ENCODE peak calls at places on chromosomes 16 and 17, in five cellular contexts. H is fibroblast of lung, E is esophagus squamous epithelium, F is A549, S is iPS DF 6.9. V is an unnamed sample.

GRCh38 chr16:78503501-78504110 is 404.2 kb downstream of the WWOX start:
- DNase-seq in H (peak), E (no peak), F (peak), S (peak), V (peak)

GRCh38 chr16:89815639-89816348 is 653 bp downstream of the FANCA start:
- DNase-seq in H (no peak), E (no peak), F (no peak), S (no peak), V (no peak)

GRCh38 chr17:74042744-74043486 is 160.6 kb upstream of the RPL38 start:
- DNase-seq in H (peak), E (no peak), F (peak), S (no peak), V (no peak)

GRCh38 chr17:31780436-31780835 is 78.6 kb downstream of the COPRS start:
- DNase-seq in H (no peak), E (no peak), F (no peak), S (no peak), V (no peak)

GRCh38 chr17:73942668-73943415 is 260.6 kb upstream of the RPL38 start:
- DNase-seq in H (no peak), E (no peak), F (no peak), S (no peak), V (no peak)

GRCh38 chr17:50182783-50183438 is 17.1 kb downstream of the SGCA start:
- DNase-seq in H (peak), E (no peak), F (no peak), S (no peak), V (no peak)

GRCh38 chr16:21663889-21664647 is at the start of gene OTOA:
- DNase-seq in H (no peak), E (no peak), F (no peak), S (no peak), V (no peak)

GRCh38 chr16:12729448-12729847 is 74.2 kb downstream of the CPPED1 start:
- DNase-seq in H (peak), E (no peak), F (no peak), S (no peak), V (no peak)

GRCh38 chr17:13036776-13037175 is 18.9 kb upstream of the ELAC2 start:
- DNase-seq in H (no peak), E (no peak), F (no peak), S (no peak), V (no peak)

GRCh38 chr17:34366051-34366450 is 3.0 kb upstream of the CCL1 start:
- DNase-seq in H (no peak), E (no peak), F (no peak), S (no peak), V (no peak)

GRCh38 chr16:82523786-82524185 is 103.0 kb upstream of the CDH13 start:
- DNase-seq in H (peak), E (no peak), F (no peak), S (no peak), V (no peak)

GRCh38 chr17:62708587-62708986 is 81.1 kb downstream of the MRC2 start:
- DNase-seq in H (peak), E (no peak), F (no peak), S (no peak), V (no peak)

GRCh38 chr17:72461757-72462156 is 340.9 kb downstream of the SOX9 start:
- DNase-seq in H (no peak), E (no peak), F (no peak), S (no peak), V (no peak)

GRCh38 chr16:4369006-4369766 is 2.5 kb upstream of the VASN start:
- DNase-seq in H (no peak), E (no peak), F (no peak), S (no peak), V (no peak)

GRCh38 chr17:55433029-55433628 is 11.5 kb upstream of the MMD start:
- DNase-seq in H (peak), E (no peak), F (peak), S (no peak), V (no peak)

GRCh38 chr17:62892870-62893338 is 73.1 kb upstream of the TANC2 start:
- DNase-seq in H (peak), E (no peak), F (peak), S (no peak), V (no peak)

GRCh38 chr17:28446716-28447395 is 26.6 kb upstream of the SLC13A2 start:
- DNase-seq in H (no peak), E (no peak), F (no peak), S (no peak), V (no peak)

GRCh38 chr17:18025596-18026407 is 13.2 kb downstream of the ATPAF2 start:
- DNase-seq in H (peak), E (no peak), F (no peak), S (no peak), V (no peak)

GRCh38 chr17:77125432-77125901 is 15.3 kb upstream of the SEC14L1 start:
- DNase-seq in H (peak), E (no peak), F (peak), S (no peak), V (no peak)

GRCh38 chr16:76386784-76387183 is 109.6 kb downstream of the CNTNAP4 start:
- DNase-seq in H (no peak), E (no peak), F (no peak), S (no peak), V (no peak)

GRCh38 chr16:1989826-1990335 is at the start of gene SYNGR3:
- DNase-seq in H (no peak), E (no peak), F (no peak), S (no peak), V (no peak)

GRCh38 chr17:64679710-64680216 is 17.7 kb upstream of the SMURF2 start:
- DNase-seq in H (peak), E (no peak), F (peak), S (no peak), V (no peak)

GRCh38 chr17:21689604-21690003 is 2.7 kb upstream of the KCNJ18 start:
- DNase-seq in H (peak), E (no peak), F (peak), S (no peak), V (no peak)

GRCh38 chr16:12211870-12212690 is 235.5 kb downstream of the SNX29 start:
- DNase-seq in H (no peak), E (no peak), F (no peak), S (no peak), V (no peak)

GRCh38 chr17:67388986-67389385 is 11.9 kb downstream of the PITPNC1 start:
- DNase-seq in H (no peak), E (no peak), F (no peak), S (no peak), V (no peak)

GRCh38 chr17:67381925-67382257 is 4.8 kb downstream of the PITPNC1 start:
- DNase-seq in H (no peak), E (no peak), F (no peak), S (no peak), V (no peak)

GRCh38 chr17:67386965-67387551 is 10.0 kb downstream of the PITPNC1 start:
- DNase-seq in H (peak), E (no peak), F (peak), S (no peak), V (no peak)

GRCh38 chr17:67390006-67390645 is 13.0 kb downstream of the PITPNC1 start:
- DNase-seq in H (no peak), E (no peak), F (no peak), S (no peak), V (no peak)

DNA sequence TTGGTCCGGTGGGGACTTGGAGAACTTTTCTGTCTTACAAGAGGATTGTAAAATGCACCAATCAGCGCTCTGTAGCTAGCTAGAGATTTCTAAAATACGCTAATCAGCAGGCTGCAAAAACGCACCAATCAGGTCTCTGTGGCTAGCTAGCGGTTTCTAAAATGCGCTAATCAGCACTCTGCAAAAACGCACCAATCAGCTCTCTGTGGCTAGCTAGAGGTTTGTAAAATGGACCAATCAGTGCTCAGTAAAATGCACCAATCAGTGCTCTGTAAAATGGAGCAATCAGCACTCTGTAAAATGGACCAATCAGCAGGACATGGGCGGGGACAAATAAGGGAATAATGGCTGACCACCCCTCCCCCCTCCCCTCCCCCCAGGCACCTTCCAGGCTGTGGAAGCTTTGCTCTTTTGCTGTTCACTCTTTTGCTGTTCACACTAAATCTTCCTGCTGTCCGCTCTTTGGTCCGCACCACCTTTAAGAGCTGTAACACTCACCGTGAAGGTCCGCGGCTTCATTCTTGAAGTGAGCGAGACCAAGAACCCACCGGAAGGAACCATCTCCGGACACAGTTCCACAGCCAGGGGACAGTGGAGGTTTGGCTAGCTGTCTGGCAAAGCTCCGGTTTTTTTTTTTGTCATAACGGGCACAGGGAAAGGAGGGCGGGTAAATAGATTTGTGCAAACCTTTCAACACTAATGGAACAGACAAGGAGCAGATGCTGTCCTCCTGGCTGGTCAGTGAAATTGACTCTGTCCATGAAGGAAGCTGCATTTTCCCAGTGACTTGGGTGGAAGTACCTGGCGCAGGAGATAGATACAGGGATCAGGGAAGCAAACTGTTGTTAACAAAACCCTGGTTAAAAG is 8.3 kb downstream of the PITPNC1 start:
- DNase-seq in H (no peak), E (no peak), F (no peak), S (no peak), V (no peak)
- H3K4me3 ChIP-seq in H (no peak), E (no peak), F (no peak), S (no peak), V (no peak)

DNA sequence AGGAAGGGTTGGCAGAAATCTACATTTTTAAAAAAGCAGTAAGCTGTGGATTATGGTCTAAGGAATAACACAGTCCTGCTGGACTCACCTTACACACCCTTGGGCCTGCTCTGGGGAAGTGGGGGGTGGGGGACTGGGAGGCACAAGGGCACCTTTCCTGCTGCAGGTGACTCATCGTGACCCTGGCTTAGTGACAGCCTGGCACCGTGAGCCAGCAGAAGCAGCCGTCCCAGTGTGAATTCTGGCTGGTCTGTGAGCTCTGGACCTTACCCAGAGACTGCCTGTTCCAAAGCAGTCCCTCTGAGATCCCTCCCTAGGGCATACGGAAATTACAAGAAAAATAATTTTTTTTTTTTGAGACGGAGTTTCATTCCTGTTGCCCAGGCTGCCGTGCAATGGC is 4.2 kb upstream of the CRK start:
- DNase-seq in H (no peak), E (no peak), F (peak), S (no peak), V (no peak)
- H3K27ac ChIP-seq in H (no peak), E (peak), F (peak), S (no peak), V (no peak)

GRCh38 chr16:30445149-30445407 is 596 bp downstream of the SEPHS2 start:
- DNase-seq in H (no peak), E (no peak), F (no peak), S (no peak), V (no peak)
- H3K4me3 ChIP-seq in H (peak), E (peak), F (peak), S (peak), V (peak)

GRCh38 chr16:14180431-14181059 is 109.4 kb downstream of the MRTFB start:
- DNase-seq in H (no peak), E (no peak), F (no peak), S (no peak), V (no peak)
- H3K27ac ChIP-seq in H (no peak), E (no peak), F (peak), S (no peak), V (peak)

GRCh38 chr16:81315271-81316175 is 761 bp downstream of the GAN start:
- DNase-seq in H (peak), E (no peak), F (peak), S (no peak), V (no peak)
- H3K4me3 ChIP-seq in H (peak), E (peak), F (peak), S (peak), V (peak)

DNA sequence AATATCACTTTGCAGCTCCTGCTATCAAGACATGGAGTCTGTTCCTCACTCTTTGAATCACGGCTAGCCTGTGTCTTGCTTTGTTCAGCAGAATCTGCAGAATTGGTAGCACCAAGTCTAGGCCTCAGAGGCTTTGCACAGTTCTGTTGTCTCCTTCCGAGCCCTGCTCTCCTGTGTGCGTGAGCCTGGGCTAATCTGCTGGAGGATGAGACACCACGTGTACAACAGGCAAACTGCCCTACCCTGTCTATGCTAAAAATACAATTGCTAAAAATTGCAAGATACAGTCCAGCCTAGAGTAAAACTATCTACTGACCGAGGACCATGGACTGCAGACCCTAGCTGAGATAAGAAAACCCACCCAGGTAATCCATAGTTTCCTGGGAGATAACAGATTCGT is 484.7 kb downstream of the NPIPA7 start:
- DNase-seq in H (no peak), E (no peak), F (no peak), S (no peak), V (no peak)
- H3K27ac ChIP-seq in H (no peak), E (no peak), F (peak), S (no peak), V (no peak)